ENCODE peak calls at places on chromosomes 3 and 15, in five cellular contexts. A is body of pancreas, Y is heart left ventricle, T is tibial nerve, L is IMR-90. I is an unnamed sample.
A peak's percentile ranks its signal among the peaks of the same experiment; 100 is the strongest.

GRCh38 chr15:61038910-61039309 is 190.2 kb downstream of the RORA start:
- DNase-seq in A (no peak), Y (no peak), T (no peak), L (no peak), I (no peak)

GRCh38 chr3:118292841-118293240 is 741.8 kb downstream of the IGSF11 start:
- DNase-seq in A (no peak), Y (no peak), T (no peak), L (no peak), I (no peak)

GRCh38 chr3:52845157-52845556 is 10.3 kb upstream of the MUSTN1 start:
- DNase-seq in A (peak; percentile 73), Y (peak; percentile 71), T (peak; percentile 49), L (peak; percentile 38), I (no peak)

GRCh38 chr15:70503073-70503745 is 260.1 kb downstream of the UACA start:
- DNase-seq in A (no peak), Y (no peak), T (no peak), L (no peak), I (no peak)

GRCh38 chr3:66435988-66436387 is 64.8 kb downstream of the LRIG1 start:
- DNase-seq in A (no peak), Y (no peak), T (no peak), L (no peak), I (no peak)

GRCh38 chr3:10547841-10548783 is 42.7 kb upstream of the ATP2B2 start:
- DNase-seq in A (no peak), Y (no peak), T (no peak), L (no peak), I (no peak)

GRCh38 chr3:116905805-116906204 is 196.2 kb downstream of the TUSC7 start:
- DNase-seq in A (no peak), Y (no peak), T (no peak), L (no peak), I (no peak)

GRCh38 chr3:25460751-25461150 is 32.7 kb downstream of the RARB start:
- DNase-seq in A (no peak), Y (no peak), T (no peak), L (no peak), I (no peak)

GRCh38 chr3:12878026-12878636 is 36.8 kb upstream of the RPL32 start:
- DNase-seq in A (no peak), Y (peak; percentile 4), T (no peak), L (no peak), I (no peak)

GRCh38 chr15:92819312-92820232 is 80.6 kb upstream of the CHD2 start:
- DNase-seq in A (no peak), Y (no peak), T (no peak), L (no peak), I (no peak)

GRCh38 chr15:41150279-41150678 is 34.2 kb upstream of the INO80 start:
- DNase-seq in A (no peak), Y (no peak), T (no peak), L (no peak), I (no peak)

GRCh38 chr3:12901631-12902045 is 60.3 kb upstream of the RPL32 start:
- DNase-seq in A (no peak), Y (peak; percentile 21), T (no peak), L (no peak), I (no peak)

GRCh38 chr15:44718927-44719292 is 7.6 kb downstream of the B2M start:
- DNase-seq in A (no peak), Y (no peak), T (no peak), L (no peak), I (no peak)

GRCh38 chr15:43204016-43204901 is 16.6 kb downstream of the EPB42 start:
- DNase-seq in A (peak; percentile 60), Y (peak; percentile 72), T (no peak), L (peak; percentile 75), I (peak; percentile 51)

GRCh38 chr3:50588759-50589433 is 19.6 kb downstream of the HEMK1 start:
- DNase-seq in A (no peak), Y (no peak), T (no peak), L (peak; percentile 41), I (no peak)

GRCh38 chr3:50585919-50586762 is 16.8 kb downstream of the HEMK1 start:
- DNase-seq in A (no peak), Y (no peak), T (no peak), L (no peak), I (no peak)

GRCh38 chr3:50586763-50587070 is 17.4 kb downstream of the HEMK1 start:
- DNase-seq in A (no peak), Y (no peak), T (no peak), L (no peak), I (no peak)

GRCh38 chr3:50587806-50588758 is 18.8 kb downstream of the HEMK1 start:
- DNase-seq in A (no peak), Y (no peak), T (no peak), L (no peak), I (no peak)

DNA sequence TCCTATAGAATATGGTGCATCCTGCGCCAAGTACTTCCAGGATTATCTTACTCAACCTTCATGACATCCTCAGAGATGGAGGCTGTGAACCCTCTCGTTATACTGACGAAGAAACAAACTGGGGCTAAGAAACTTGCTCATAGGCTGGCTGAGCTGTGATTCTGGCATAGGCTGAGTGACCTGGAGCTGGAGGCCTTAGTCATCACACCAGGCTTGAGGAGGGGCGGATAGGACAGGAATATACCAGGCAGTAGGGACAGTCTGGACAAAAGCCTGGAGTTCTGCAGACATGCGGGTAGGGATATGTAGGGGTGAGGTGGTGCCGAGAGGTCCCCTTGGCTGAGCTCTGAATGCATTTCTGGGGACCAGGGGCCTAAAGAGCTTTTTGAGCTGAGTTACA is 18.1 kb downstream of the HEMK1 start:
- DNase-seq in A (no peak), Y (peak; percentile 48), T (no peak), L (peak; percentile 24), I (peak; percentile 35)
- TF ChIP-seq POLR2A in A (no peak), Y (no peak), T (no peak), L (no peak), I (no peak)

GRCh38 chr3:48847586-48848423 is at the start of gene PRKAR2A:
- DNase-seq in A (peak; percentile 93), Y (peak; percentile 94), T (peak; percentile 77), L (peak; percentile 83), I (peak; percentile 91)
- TF ChIP-seq POLR2A in A (peak; percentile 78), Y (peak; percentile 90), T (peak; percentile 87), L (peak; percentile 61), I (peak; percentile 94)

DNA sequence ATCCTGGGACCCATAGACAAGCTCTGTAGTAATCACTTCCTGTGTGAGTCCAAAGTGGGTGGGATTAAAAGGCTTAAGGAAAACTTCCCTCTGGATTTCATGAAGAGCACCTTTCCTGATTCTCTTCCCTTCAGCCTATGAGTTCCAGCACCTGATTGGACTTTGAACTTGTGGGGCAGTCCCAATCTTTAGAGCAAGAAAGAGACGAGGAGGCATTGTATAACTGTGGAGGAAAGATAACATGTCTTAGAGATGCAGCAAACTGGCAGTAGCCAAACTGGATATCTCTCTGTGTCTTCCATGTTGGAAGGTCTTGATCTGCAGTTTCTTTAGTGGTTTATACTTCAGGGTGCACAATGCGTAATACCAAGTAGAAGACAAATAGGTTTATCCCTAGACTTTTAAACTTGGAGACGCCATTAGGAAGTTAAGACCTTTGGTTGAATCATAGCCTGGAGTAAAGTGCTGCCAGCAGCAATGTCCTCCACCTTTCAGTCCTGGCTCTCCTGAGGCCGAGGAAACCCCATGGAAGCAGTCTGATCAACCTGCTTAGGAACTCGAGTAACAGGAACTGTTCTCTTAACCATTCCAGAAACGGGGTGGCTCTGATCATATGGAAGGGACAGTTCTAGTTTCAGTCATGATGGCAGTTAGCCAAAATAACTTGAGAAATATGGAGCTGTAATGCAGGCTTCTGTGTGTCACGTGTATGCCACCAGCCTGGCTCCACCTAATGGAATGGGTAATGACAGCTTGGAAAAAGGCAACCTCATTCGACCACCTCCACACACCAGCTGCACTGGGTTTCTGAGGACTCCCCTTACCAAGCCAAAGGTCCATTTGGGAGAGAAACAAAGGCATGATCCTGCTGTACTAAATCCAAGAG is 4.7 kb downstream of the EIF1B start:
- DNase-seq in A (peak; percentile 33), Y (no peak), T (no peak), L (no peak), I (no peak)
- TF ChIP-seq POLR2A in A (no peak), Y (no peak), T (no peak), L (no peak), I (no peak)

DNA sequence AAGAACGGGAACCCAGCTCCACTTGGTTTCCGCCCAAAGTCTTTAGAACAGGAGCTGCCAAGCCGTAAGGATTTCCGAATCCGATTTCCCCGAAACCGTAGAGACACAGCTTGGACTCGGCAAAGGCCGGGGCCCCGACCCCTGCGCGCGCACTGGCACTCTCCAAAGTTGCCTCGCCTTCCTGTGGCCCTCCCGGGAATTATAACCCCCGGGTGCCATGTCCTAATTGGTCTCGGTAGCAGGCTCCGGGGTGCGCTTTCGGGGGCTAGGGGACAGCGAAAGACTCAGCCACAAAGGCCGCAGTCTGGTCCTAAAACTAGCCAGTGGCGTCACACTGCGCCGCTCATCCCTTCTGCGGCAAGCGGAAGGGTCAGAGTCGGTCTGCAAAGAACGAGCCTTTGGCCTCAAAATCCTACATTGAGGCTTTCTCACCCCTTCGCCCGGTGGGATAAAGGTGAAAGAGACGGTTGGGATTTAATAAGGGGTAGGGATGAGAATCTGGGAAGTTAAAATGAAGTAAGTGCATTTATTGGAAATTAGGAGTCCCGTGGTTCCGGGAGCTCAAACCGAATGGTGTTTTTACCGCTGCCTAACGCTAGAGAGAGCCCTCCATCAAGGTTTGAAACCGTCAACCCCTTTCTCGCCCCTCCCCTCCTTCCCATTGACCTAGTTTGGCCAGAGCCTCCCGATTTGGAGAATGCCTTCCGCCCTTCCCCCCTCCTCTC is 6.7 kb downstream of the BCL6 start:
- DNase-seq in A (peak; percentile 91), Y (peak; percentile 94), T (peak; percentile 74), L (peak; percentile 93), I (peak; percentile 89)
- TF ChIP-seq POLR2A in A (peak; percentile 42), Y (peak; percentile 45), T (peak; percentile 58), L (peak; percentile 48), I (no peak)

DNA sequence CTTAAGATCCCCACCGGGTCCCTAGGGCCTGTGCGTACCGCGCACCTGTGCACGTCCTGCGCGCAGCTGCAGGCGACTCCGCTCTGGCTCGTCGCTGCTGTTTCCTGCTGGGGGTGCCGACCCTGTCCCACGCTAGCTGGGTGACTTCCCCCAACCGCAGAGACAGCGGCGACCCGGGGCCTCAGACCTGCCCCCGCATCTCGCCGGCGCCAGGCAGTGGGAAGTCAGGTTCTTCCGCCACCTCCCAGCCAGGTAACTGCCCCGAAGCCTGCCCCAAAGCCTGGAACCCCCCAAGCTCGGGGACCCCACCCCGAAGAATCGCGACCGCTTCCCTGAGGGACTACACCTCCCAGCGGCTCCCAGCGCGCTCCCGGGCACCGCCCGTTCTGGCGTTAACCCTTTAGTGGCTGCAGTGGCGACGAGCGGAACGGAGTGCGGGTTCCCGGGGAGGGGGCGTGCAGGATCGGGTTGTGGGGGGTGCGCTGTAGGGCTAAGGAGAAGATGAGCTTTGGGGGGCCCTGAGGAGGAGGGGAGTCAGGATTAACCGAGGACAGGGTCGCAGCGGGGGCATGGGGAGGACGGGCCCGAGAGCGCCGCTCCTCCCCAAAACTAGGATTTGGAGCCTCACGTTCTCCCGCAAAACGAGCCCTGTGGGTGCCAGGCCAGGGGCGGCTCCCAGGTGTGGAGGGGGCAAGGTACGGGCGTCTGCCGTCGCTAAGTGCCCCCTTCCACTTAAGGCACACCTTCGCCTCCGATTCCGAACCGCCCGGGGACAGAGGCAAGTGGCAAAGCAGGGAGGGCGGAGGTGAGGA is 589 bp downstream of the NEIL1 start:
- DNase-seq in A (peak; percentile 67), Y (peak; percentile 76), T (no peak), L (no peak), I (no peak)
- TF ChIP-seq POLR2A in A (peak; percentile 64), Y (no peak), T (no peak), L (no peak), I (no peak)

I was measured in H54.